ENCODE peak calls at places on chromosomes 7 and 10, in eight cellular contexts. W is SK-N-SH; M is foreskin fibroblast; B is kidney; V is dorsolateral prefrontal cortex; G is H9; Q is CD4-positive, alpha-beta T cell; J is psoas muscle. H is an unnamed sample.

GRCh38 chr10:96124230-96125141 is 5.6 kb upstream of the ZNF518A start:
- DNase-seq in Q (no peak), G (peak; percentile 78), B (no peak), M (peak; percentile 50), W (peak; percentile 30), V (no peak), J (no peak), H (no peak)

GRCh38 chr7:112422842-112423496 is 27.3 kb upstream of the IFRD1 start:
- DNase-seq in V (no peak), G (peak; percentile 83), J (peak; percentile 84), W (no peak), Q (no peak), M (peak; percentile 97), B (peak; percentile 93), H (no peak)

GRCh38 chr7:107045195-107045960 is 873 bp downstream of the PRKAR2B start:
- DNase-seq in W (peak; percentile 74), G (no peak), B (no peak), V (no peak), M (peak; percentile 43), Q (no peak), J (no peak), H (no peak)

GRCh38 chr7:17299477-17299991 is 1.1 kb downstream of the AHR start:
- DNase-seq in Q (no peak), J (no peak), B (no peak), M (peak; percentile 43), V (no peak), G (no peak), W (no peak), H (no peak)

GRCh38 chr10:92690211-92691041 is 671 bp downstream of the HHEX start:
- DNase-seq in J (peak; percentile 68), V (no peak), G (peak; percentile 44), B (peak; percentile 86), M (peak; percentile 85), W (peak; percentile 59), Q (peak; percentile 28), H (peak; percentile 88)

GRCh38 chr7:111903797-111904196 is 302.4 kb downstream of the DOCK4 start:
- DNase-seq in B (no peak), W (no peak), J (no peak), M (no peak), G (no peak), V (no peak), Q (no peak), H (no peak)

GRCh38 chr10:14173391-14173705 is 157.4 kb downstream of the FRMD4A start:
- DNase-seq in W (no peak), Q (no peak), M (peak; percentile 67), G (no peak), V (no peak), B (no peak), J (no peak), H (no peak)

GRCh38 chr10:125030567-125031197 is 88.8 kb downstream of the ZRANB1 start:
- DNase-seq in V (no peak), Q (no peak), G (no peak), B (no peak), M (no peak), J (no peak), W (no peak), H (no peak)

GRCh38 chr10:75889051-75889450 is 457.6 kb downstream of the LRMDA start:
- DNase-seq in J (no peak), V (no peak), G (no peak), B (no peak), Q (no peak), M (no peak), W (no peak), H (no peak)

GRCh38 chr7:5777932-5778331 is 3.5 kb downstream of the RNF216 start:
- DNase-seq in G (no peak), J (no peak), M (no peak), B (no peak), W (no peak), V (no peak), Q (no peak), H (no peak)

GRCh38 chr7:87359366-87359765 is 13.9 kb downstream of the CROT start:
- DNase-seq in Q (no peak), G (no peak), B (no peak), J (no peak), M (peak; percentile 60), V (no peak), W (no peak), H (no peak)

GRCh38 chr7:157554393-157555238 is 217.8 kb downstream of the DNAJB6 start:
- DNase-seq in J (no peak), M (no peak), B (peak; percentile 33), W (no peak), V (no peak), Q (no peak), G (no peak), H (no peak)

GRCh38 chr7:79952399-79952798 is 182.2 kb upstream of the GNAI1 start:
- DNase-seq in G (no peak), Q (no peak), B (no peak), W (no peak), M (no peak), V (no peak), J (no peak), H (no peak)

GRCh38 chr7:51324206-51324884 is 7.7 kb upstream of the COBL start:
- DNase-seq in G (no peak), Q (no peak), M (no peak), W (no peak), J (peak; percentile 26), V (no peak), B (no peak), H (no peak)

GRCh38 chr7:521221-522070 is 1.8 kb upstream of the PDGFA start:
- DNase-seq in V (peak; percentile 69), G (no peak), J (peak; percentile 56), Q (no peak), B (peak; percentile 89), M (peak; percentile 70), W (peak; percentile 71), H (no peak)

GRCh38 chr7:16422917-16423316 is 1.6 kb upstream of the CRPPA start:
- DNase-seq in V (no peak), J (no peak), M (no peak), W (no peak), Q (no peak), B (no peak), G (no peak), H (no peak)

GRCh38 chr7:144063710-144064109 is 5.9 kb upstream of the OR2A25 start:
- DNase-seq in B (no peak), J (no peak), M (no peak), V (no peak), W (no peak), G (peak; percentile 53), Q (no peak), H (no peak)
- TF ChIP-seq CTCF in B (no peak), J (no peak), M (peak; percentile 11), V (peak; percentile 7), W (peak; percentile 41), G (peak; percentile 82), Q (no peak), H (no peak)

GRCh38 chr7:129210989-129211312 is 13.9 kb upstream of the AHCYL2 start:
- DNase-seq in V (no peak), M (no peak), J (no peak), W (no peak), B (no peak), G (no peak), Q (no peak), H (no peak)

GRCh38 chr7:129208667-129209066 is 16.2 kb upstream of the AHCYL2 start:
- DNase-seq in V (no peak), J (no peak), Q (no peak), B (no peak), G (no peak), M (no peak), W (no peak), H (no peak)

GRCh38 chr7:129209067-129209926 is 15.5 kb upstream of the AHCYL2 start:
- DNase-seq in M (no peak), W (no peak), J (no peak), B (no peak), Q (no peak), G (no peak), V (no peak), H (no peak)

GRCh38 chr7:129212126-129212525 is 12.7 kb upstream of the AHCYL2 start:
- DNase-seq in W (no peak), Q (no peak), B (no peak), J (no peak), G (no peak), V (no peak), M (no peak), H (no peak)

GRCh38 chr7:129210256-129210988 is 14.4 kb upstream of the AHCYL2 start:
- DNase-seq in B (peak; percentile 89), Q (peak; percentile 42), V (peak; percentile 83), G (peak; percentile 85), J (peak; percentile 81), M (peak; percentile 82), W (peak; percentile 94), H (peak; percentile 52)
- TF ChIP-seq CTCF in B (peak; percentile 89), Q (peak; percentile 68), V (peak; percentile 75), G (peak; percentile 89), J (peak; percentile 90), M (peak; percentile 92), W (peak; percentile 96), H (peak; percentile 73)

DNA sequence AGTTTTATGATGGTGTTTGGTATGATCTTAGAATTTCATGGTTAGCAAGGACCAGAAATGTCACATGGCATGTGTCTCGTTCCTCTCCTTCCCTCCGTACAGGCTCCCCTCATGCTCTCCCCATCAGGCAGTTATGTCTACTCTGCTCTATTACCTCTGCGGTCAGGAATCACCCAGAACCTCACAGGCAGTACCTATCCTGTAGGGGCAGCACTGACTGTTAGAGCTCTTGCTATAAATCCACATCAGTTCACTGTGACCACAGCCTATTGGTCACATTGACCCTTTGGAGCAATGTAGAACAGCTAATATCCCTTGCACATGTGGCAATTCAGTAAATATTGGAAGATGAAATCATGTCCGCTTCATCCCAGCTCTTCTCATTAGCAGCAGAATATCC is 151.8 kb downstream of the WNT2 start:
- DNase-seq in W (no peak), B (no peak), V (no peak), Q (no peak), J (no peak), M (no peak), G (peak; percentile 36), H (no peak)
- TF ChIP-seq CTCF in W (peak; percentile 12), B (no peak), V (no peak), Q (no peak), J (no peak), M (no peak), G (peak; percentile 54), H (no peak)

GRCh38 chr10:111206521-111206920 is 129.7 kb downstream of the ADRA2A start:
- DNase-seq in V (no peak), B (no peak), G (no peak), Q (no peak), M (no peak), J (no peak), W (no peak), H (no peak)

GRCh38 chr10:111208951-111209350 is 132.1 kb downstream of the ADRA2A start:
- DNase-seq in J (no peak), V (no peak), W (no peak), B (no peak), G (no peak), M (no peak), Q (no peak), H (no peak)

GRCh38 chr10:111209666-111210065 is 132.8 kb downstream of the ADRA2A start:
- DNase-seq in Q (no peak), V (no peak), W (peak; percentile 13), M (no peak), G (no peak), J (no peak), B (no peak), H (no peak)

GRCh38 chr10:111204880-111205279 is 128.1 kb downstream of the ADRA2A start:
- DNase-seq in J (no peak), W (no peak), G (no peak), B (no peak), M (no peak), Q (no peak), V (no peak), H (no peak)

GRCh38 chr10:111207525-111207924 is 130.7 kb downstream of the ADRA2A start:
- DNase-seq in Q (peak; percentile 2), J (no peak), M (no peak), B (no peak), W (peak; percentile 5), G (no peak), V (no peak), H (no peak)
- TF ChIP-seq CTCF in Q (no peak), J (peak; percentile 20), M (no peak), B (no peak), W (no peak), G (peak; percentile 72), V (no peak), H (no peak)